ENCODE peak calls at places on chromosomes 3 and 15, in nine cellular contexts. Y is nucleus accumbens, O is RPMI7951, I is GM23248, T is frontal cortex, M is anterior cingulate cortex, F is AG08395, U is GM18507, K is psoas muscle. X is an unnamed sample.

GRCh38 chr3:117036259-117036799 is 326.8 kb downstream of the TUSC7 start:
- DNase-seq in F (peak; percentile 13), I (peak; percentile 71), Y (no peak), M (no peak), O (no peak), U (no peak), K (no peak), T (no peak), X (peak; percentile 82)

GRCh38 chr3:153880493-153880892 is 240.7 kb upstream of the ARHGEF26 start:
- DNase-seq in M (no peak), Y (no peak), I (no peak), U (no peak), O (no peak), T (no peak), K (no peak), F (no peak), X (no peak)

GRCh38 chr3:123765475-123766166 is 118.5 kb downstream of the MYLK start:
- DNase-seq in K (no peak), T (no peak), I (peak; percentile 56), M (no peak), U (no peak), O (peak; percentile 46), F (no peak), Y (no peak), X (no peak)

GRCh38 chr3:61250784-61251173 is 473 bp downstream of the FHIT start:
- DNase-seq in I (peak; percentile 50), Y (peak; percentile 26), O (peak; percentile 40), M (no peak), T (no peak), U (no peak), F (no peak), K (peak; percentile 38), X (peak; percentile 6)

GRCh38 chr3:8095724-8096123 is 405.9 kb upstream of the LMCD1 start:
- DNase-seq in U (no peak), I (peak; percentile 0), O (peak; percentile 0), M (no peak), T (no peak), K (no peak), F (peak; percentile 2), Y (no peak), X (peak; percentile 3)

GRCh38 chr3:66938338-66938963 is 59.7 kb upstream of the KBTBD8 start:
- DNase-seq in M (peak; percentile 6), K (no peak), I (peak; percentile 75), U (no peak), T (peak; percentile 33), F (peak; percentile 59), O (peak; percentile 65), Y (peak; percentile 11), X (peak; percentile 49)

GRCh38 chr3:62184559-62184958 is 188.8 kb downstream of the FEZF2 start:
- DNase-seq in M (peak; percentile 12), T (no peak), I (peak; percentile 23), Y (no peak), K (peak; percentile 28), F (no peak), U (no peak), O (peak; percentile 67), X (no peak)

GRCh38 chr3:171354049-171354705 is 106.0 kb downstream of the TNIK start:
- DNase-seq in O (no peak), U (no peak), Y (no peak), M (no peak), I (no peak), T (no peak), F (no peak), K (no peak), X (no peak)

GRCh38 chr3:59631482-59631881 is 581.7 kb upstream of the CFAP20DC start:
- DNase-seq in I (no peak), Y (no peak), M (no peak), T (no peak), U (no peak), F (no peak), O (no peak), K (no peak), X (no peak)

GRCh38 chr15:89822951-89823701 is 8.5 kb upstream of the ANPEP start:
- DNase-seq in U (no peak), I (peak; percentile 73), Y (no peak), F (peak; percentile 48), K (no peak), M (no peak), T (no peak), O (peak; percentile 94), X (peak; percentile 64)

GRCh38 chr3:30263921-30264313 is 342.5 kb upstream of the TGFBR2 start:
- DNase-seq in F (no peak), I (no peak), T (no peak), O (no peak), U (no peak), K (no peak), Y (no peak), M (no peak), X (no peak)

GRCh38 chr3:66609660-66610547 is 109.1 kb upstream of the LRIG1 start:
- DNase-seq in F (no peak), T (peak; percentile 16), O (peak; percentile 81), K (no peak), M (peak; percentile 23), I (no peak), U (no peak), Y (peak; percentile 48), X (no peak)

GRCh38 chr15:93028632-93029612 is 60.1 kb downstream of the RGMA start:
- DNase-seq in I (peak; percentile 96), T (peak; percentile 63), U (no peak), M (peak; percentile 79), O (peak; percentile 65), Y (peak; percentile 71), K (peak; percentile 92), F (peak; percentile 89), X (peak; percentile 98)

GRCh38 chr15:47644713-47645112 is 72.6 kb upstream of the SEMA6D start:
- DNase-seq in O (no peak), Y (no peak), K (no peak), I (no peak), M (no peak), T (no peak), F (no peak), U (no peak), X (no peak)

GRCh38 chr3:116339441-116340028 is 105.8 kb downstream of the LSAMP start:
- DNase-seq in K (no peak), O (no peak), F (peak; percentile 70), M (no peak), Y (peak; percentile 9), U (no peak), T (no peak), I (peak; percentile 88), X (peak; percentile 61)

GRCh38 chr3:33578325-33579180 is 138.3 kb upstream of the UBP1 start:
- DNase-seq in Y (no peak), U (no peak), K (no peak), T (no peak), M (no peak), F (peak; percentile 25), I (peak; percentile 80), O (peak; percentile 76), X (no peak)

GRCh38 chr3:172397716-172398405 is 50.4 kb downstream of the GHSR start:
- DNase-seq in K (no peak), F (peak; percentile 17), M (no peak), U (no peak), O (no peak), T (no peak), Y (no peak), I (peak; percentile 60), X (no peak)

GRCh38 chr15:51678081-51678480 is 3.2 kb upstream of the SCG3 start:
- DNase-seq in F (no peak), K (no peak), O (no peak), M (no peak), T (no peak), U (no peak), I (peak; percentile 19), Y (no peak), X (no peak)

GRCh38 chr3:56928379-56929068 is 126.8 kb upstream of the ARHGEF3 start:
- DNase-seq in M (no peak), O (peak; percentile 50), I (peak; percentile 43), Y (no peak), T (no peak), K (no peak), U (no peak), F (peak; percentile 25), X (no peak)